ENCODE peak calls at places on chromosomes 3 and 15, in four cellular contexts. One of them, this sample, is unnamed.
A peak's percentile ranks its signal among the peaks of the same experiment; 100 is the strongest.

GRCh38 chr3:4996771-4997291 is 17.6 kb downstream of the BHLHE40 start:
- DNase-seq in IMR-90: no peak
- DNase-seq in keratinocyte: no peak
- DNase-seq in K562: no peak
- DNase-seq in this sample: no peak

GRCh38 chr15:70526221-70526973 is 237.0 kb downstream of the UACA start:
- DNase-seq in IMR-90: peak; percentile 31
- DNase-seq in keratinocyte: no peak
- DNase-seq in K562: no peak
- DNase-seq in this sample: no peak

GRCh38 chr3:10594915-10595314 is 89.5 kb upstream of the ATP2B2 start:
- DNase-seq in IMR-90: peak; percentile 53
- DNase-seq in keratinocyte: peak; percentile 5
- DNase-seq in K562: peak; percentile 99
- DNase-seq in this sample: peak; percentile 41

GRCh38 chr3:134126153-134126552 is 96.4 kb upstream of the SLCO2A1 start:
- DNase-seq in IMR-90: no peak
- DNase-seq in keratinocyte: no peak
- DNase-seq in K562: no peak
- DNase-seq in this sample: peak; percentile 16

GRCh38 chr3:177554900-177555759 is 357.8 kb upstream of the TBL1XR1 start:
- DNase-seq in IMR-90: peak; percentile 64
- DNase-seq in keratinocyte: no peak
- DNase-seq in K562: no peak
- DNase-seq in this sample: no peak

GRCh38 chr3:127768346-127769008 is 53.8 kb downstream of the MGLL start:
- DNase-seq in IMR-90: peak; percentile 99
- DNase-seq in keratinocyte: peak; percentile 84
- DNase-seq in K562: no peak
- DNase-seq in this sample: peak; percentile 70

GRCh38 chr3:136018876-136019275 is 53.3 kb downstream of the PPP2R3A start:
- DNase-seq in IMR-90: peak; percentile 54
- DNase-seq in keratinocyte: no peak
- DNase-seq in K562: no peak
- DNase-seq in this sample: no peak

GRCh38 chr3:2354702-2355101 is 256.0 kb downstream of the CNTN4 start:
- DNase-seq in IMR-90: no peak
- DNase-seq in keratinocyte: no peak
- DNase-seq in K562: no peak
- DNase-seq in this sample: no peak

GRCh38 chr15:57541805-57542504 is 49.7 kb upstream of the MYZAP start:
- DNase-seq in IMR-90: peak; percentile 75
- DNase-seq in keratinocyte: no peak
- DNase-seq in K562: peak; percentile 52
- DNase-seq in this sample: peak; percentile 77

GRCh38 chr15:39124925-39125625 is 455.8 kb upstream of the THBS1 start:
- DNase-seq in IMR-90: peak; percentile 68
- DNase-seq in keratinocyte: no peak
- DNase-seq in K562: no peak
- DNase-seq in this sample: peak; percentile 64

GRCh38 chr3:76405196-76405595 is 619.8 kb upstream of the ZNF717 start:
- DNase-seq in IMR-90: peak; percentile 69
- DNase-seq in keratinocyte: no peak
- DNase-seq in K562: no peak
- DNase-seq in this sample: no peak

GRCh38 chr15:82810863-82811421 is 1.5 kb downstream of the WHAMM start:
- DNase-seq in IMR-90: no peak
- DNase-seq in keratinocyte: no peak
- DNase-seq in K562: no peak
- DNase-seq in this sample: peak; percentile 22

GRCh38 chr15:63972801-63973200 is 73.5 kb downstream of the DAPK2 start:
- DNase-seq in IMR-90: no peak
- DNase-seq in keratinocyte: no peak
- DNase-seq in K562: no peak
- DNase-seq in this sample: no peak

GRCh38 chr3:124281453-124282316 is 289.8 kb upstream of the ROPN1 start:
- DNase-seq in IMR-90: peak; percentile 55
- DNase-seq in keratinocyte: no peak
- DNase-seq in K562: peak; percentile 6
- DNase-seq in this sample: peak; percentile 54

GRCh38 chr15:100734606-100735005 is 132.2 kb downstream of the ASB7 start:
- DNase-seq in IMR-90: no peak
- DNase-seq in keratinocyte: no peak
- DNase-seq in K562: no peak
- DNase-seq in this sample: no peak

GRCh38 chr3:156761713-156762575 is 64.2 kb upstream of the LEKR1 start:
- DNase-seq in IMR-90: peak; percentile 60
- DNase-seq in keratinocyte: no peak
- DNase-seq in K562: no peak
- DNase-seq in this sample: no peak

GRCh38 chr3:57370331-57370730 is 77.8 kb upstream of the ASB14 start:
- DNase-seq in IMR-90: no peak
- DNase-seq in keratinocyte: no peak
- DNase-seq in K562: no peak
- DNase-seq in this sample: no peak

GRCh38 chr15:91793771-91794170 is 59.7 kb upstream of the SLCO3A1 start:
- DNase-seq in IMR-90: no peak
- DNase-seq in keratinocyte: no peak
- DNase-seq in K562: no peak
- DNase-seq in this sample: no peak

GRCh38 chr3:10366681-10367101 is 45.8 kb upstream of the SEC13 start:
- DNase-seq in IMR-90: peak; percentile 100
- DNase-seq in keratinocyte: peak; percentile 77
- DNase-seq in K562: no peak
- DNase-seq in this sample: peak; percentile 63

GRCh38 chr3:136142592-136142991 is 53.5 kb downstream of the MSL2 start:
- DNase-seq in IMR-90: peak; percentile 86
- DNase-seq in keratinocyte: peak; percentile 57
- DNase-seq in K562: no peak
- DNase-seq in this sample: peak; percentile 87

DNA sequence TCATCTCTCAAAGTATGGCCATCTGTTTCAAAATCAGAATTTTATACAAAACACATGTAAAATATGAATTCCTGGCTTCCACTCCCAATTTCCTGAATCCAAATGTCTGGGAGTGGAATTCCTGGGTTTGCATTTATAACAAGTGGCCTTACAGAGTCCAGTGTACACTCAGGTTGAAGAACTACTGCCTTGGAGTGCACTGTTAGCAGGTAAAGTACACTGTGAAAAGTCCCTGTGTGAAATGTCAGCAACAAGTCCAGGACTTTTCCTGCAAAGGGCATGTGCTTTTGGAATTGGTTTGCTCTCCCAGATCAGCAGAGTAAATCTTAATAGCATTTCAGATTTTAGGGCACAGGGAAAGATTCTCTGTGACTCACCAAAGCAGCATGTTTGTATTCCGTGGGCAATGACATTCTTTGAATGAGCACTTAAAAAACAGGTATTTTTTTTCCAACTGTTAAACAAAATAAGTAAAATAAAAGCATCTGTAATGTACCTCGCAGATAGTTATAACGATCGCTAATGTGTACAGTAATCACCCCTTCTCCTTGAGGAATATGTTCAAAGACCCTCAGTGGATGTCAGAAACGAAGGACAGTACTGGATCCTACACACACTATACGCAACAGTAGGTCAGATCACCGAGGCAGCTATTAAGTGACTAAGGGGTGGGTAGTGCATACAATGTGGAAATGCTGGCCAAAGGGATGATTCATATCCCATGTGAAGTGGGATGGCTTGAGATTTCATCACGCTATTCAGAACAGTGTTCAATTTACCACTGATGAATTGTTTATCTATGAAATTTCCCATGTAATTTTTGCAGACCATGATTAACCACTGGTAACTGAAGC is 1.9 kb upstream of the CLDN16 start:
- DNase-seq in IMR-90: peak; percentile 98
- DNase-seq in keratinocyte: peak; percentile 58
- DNase-seq in K562: no peak
- DNase-seq in this sample: peak; percentile 90
- H3K9me1 ChIP-seq in IMR-90: no peaks in the 10 kb centered on the region
- H3K9me1 ChIP-seq in keratinocyte: no peaks in the 10 kb centered on the region
- H3K9me1 ChIP-seq in K562: no peaks in the 10 kb centered on the region
- H3K9me1 ChIP-seq in this sample: no peaks in the 10 kb centered on the region

DNA sequence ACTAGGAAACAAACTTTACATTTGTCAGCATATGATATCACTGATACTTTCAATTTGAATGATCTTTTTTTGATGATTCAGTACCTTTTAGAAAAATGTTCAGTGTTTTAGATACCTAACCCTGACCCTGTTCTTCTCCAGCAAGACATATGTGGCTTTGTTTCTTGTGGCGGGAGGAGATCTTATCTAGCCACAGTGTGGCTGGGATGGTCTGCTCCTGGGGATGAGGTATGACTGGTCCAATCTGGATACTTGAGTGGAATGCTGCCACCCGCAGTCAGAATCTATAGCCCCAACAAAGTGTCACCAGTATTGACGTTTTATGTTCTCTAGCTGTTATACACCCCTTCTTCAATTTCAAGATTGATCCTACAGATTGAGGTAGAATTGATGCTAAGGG is 439.0 kb upstream of the GOLIM4 start:
- DNase-seq in IMR-90: no peak
- DNase-seq in keratinocyte: no peak
- DNase-seq in K562: no peak
- DNase-seq in this sample: no peak
- TF ChIP-seq CTCF in IMR-90: no peak
- TF ChIP-seq CTCF in keratinocyte: no peak
- TF ChIP-seq CTCF in K562: no peak
- TF ChIP-seq CTCF in this sample: no peak

GRCh38 chr15:60699845-60700244 is 220.9 kb upstream of the ICE2 start:
- DNase-seq in IMR-90: no peak
- DNase-seq in keratinocyte: no peak
- DNase-seq in K562: no peak
- DNase-seq in this sample: no peak
- H3K4me3 ChIP-seq in IMR-90: no peak overlapping the region
- H3K4me3 ChIP-seq in keratinocyte: no peak overlapping the region
- H3K4me3 ChIP-seq in K562: no peak overlapping the region
- H3K4me3 ChIP-seq in this sample: no peak overlapping the region

GRCh38 chr3:160919942-160920341 is 163.9 kb downstream of the PPM1L start:
- DNase-seq in IMR-90: no peak
- DNase-seq in keratinocyte: no peak
- DNase-seq in K562: no peak
- DNase-seq in this sample: no peak
- H3K9me1 ChIP-seq in IMR-90: no peaks in the 10 kb centered on the region
- H3K9me1 ChIP-seq in keratinocyte: no peaks in the 10 kb centered on the region
- H3K9me1 ChIP-seq in K562: no peaks in the 10 kb centered on the region
- H3K9me1 ChIP-seq in this sample: no peaks in the 10 kb centered on the region